ENCODE peak calls at places on chromosomes 2 and 18, in seven cellular contexts. E is keratinocyte, W is fibroblast of lung, F is Karpas-422, Q is IMR-90, S is PC-3, N is neural progenitor cell. Y is an unnamed sample.

GRCh38 chr18:6219116-6219717 is 195.5 kb downstream of the L3MBTL4 start:
- DNase-seq in E (no peak), W (peak; percentile 70), F (peak; percentile 84), Q (peak; percentile 73), S (peak; percentile 78), N (peak; percentile 87), Y (peak; percentile 77)

GRCh38 chr2:124347209-124347608 is 322.1 kb downstream of the CNTNAP5 start:
- DNase-seq in E (no peak), W (no peak), F (no peak), Q (no peak), S (no peak), N (no peak), Y (no peak)

GRCh38 chr2:167190053-167190452 is 301.8 kb downstream of the XIRP2 start:
- DNase-seq in E (no peak), W (peak; percentile 87), F (no peak), Q (no peak), S (peak; percentile 53), N (no peak), Y (no peak)

GRCh38 chr2:239246723-239247122 is 154.1 kb downstream of the HDAC4 start:
- DNase-seq in E (peak; percentile 19), W (no peak), F (no peak), Q (no peak), S (peak; percentile 37), N (no peak), Y (no peak)

GRCh38 chr2:175063741-175064140 is 58.6 kb upstream of the CHN1 start:
- DNase-seq in E (no peak), W (no peak), F (no peak), Q (peak; percentile 32), S (no peak), N (no peak), Y (no peak)

GRCh38 chr2:200130762-200131166 is 175.4 kb downstream of the MAIP1 start:
- DNase-seq in E (no peak), W (peak; percentile 50), F (no peak), Q (peak; percentile 36), S (peak; percentile 82), N (no peak), Y (no peak)

GRCh38 chr2:237866119-237866621 is 6.7 kb downstream of the RAMP1 start:
- DNase-seq in E (no peak), W (peak; percentile 46), F (no peak), Q (peak; percentile 78), S (peak; percentile 61), N (no peak), Y (no peak)

GRCh38 chr2:59654753-59655152 is 898.7 kb downstream of the BCL11A start:
- DNase-seq in E (no peak), W (no peak), F (no peak), Q (no peak), S (no peak), N (no peak), Y (no peak)

GRCh38 chr2:152062130-152063091 is 36.4 kb downstream of the CACNB4 start:
- DNase-seq in E (no peak), W (peak; percentile 14), F (no peak), Q (peak; percentile 73), S (no peak), N (no peak), Y (no peak)

GRCh38 chr2:217168396-217168795 is 308.5 kb upstream of the TNP1 start:
- DNase-seq in E (no peak), W (peak; percentile 25), F (no peak), Q (no peak), S (no peak), N (no peak), Y (no peak)

GRCh38 chr2:112582314-112582746 is 2.1 kb upstream of the CHCHD5 start:
- DNase-seq in E (no peak), W (peak; percentile 78), F (peak; percentile 87), Q (peak; percentile 68), S (peak; percentile 81), N (peak; percentile 35), Y (no peak)

GRCh38 chr2:11758187-11758586 is 11.8 kb downstream of the LPIN1 start:
- DNase-seq in E (no peak), W (no peak), F (no peak), Q (no peak), S (no peak), N (no peak), Y (no peak)

GRCh38 chr2:10709290-10709939 is 12.0 kb upstream of the ATP6V1C2 start:
- DNase-seq in E (no peak), W (no peak), F (no peak), Q (no peak), S (peak; percentile 76), N (peak; percentile 56), Y (peak; percentile 81)

GRCh38 chr2:18404708-18405107 is 155.7 kb downstream of the RDH14 start:
- DNase-seq in E (no peak), W (no peak), F (peak; percentile 69), Q (no peak), S (no peak), N (peak; percentile 54), Y (no peak)

GRCh38 chr2:191877875-191878274 is 31.0 kb upstream of the CAVIN2 start:
- DNase-seq in E (no peak), W (no peak), F (no peak), Q (no peak), S (no peak), N (no peak), Y (no peak)

DNA sequence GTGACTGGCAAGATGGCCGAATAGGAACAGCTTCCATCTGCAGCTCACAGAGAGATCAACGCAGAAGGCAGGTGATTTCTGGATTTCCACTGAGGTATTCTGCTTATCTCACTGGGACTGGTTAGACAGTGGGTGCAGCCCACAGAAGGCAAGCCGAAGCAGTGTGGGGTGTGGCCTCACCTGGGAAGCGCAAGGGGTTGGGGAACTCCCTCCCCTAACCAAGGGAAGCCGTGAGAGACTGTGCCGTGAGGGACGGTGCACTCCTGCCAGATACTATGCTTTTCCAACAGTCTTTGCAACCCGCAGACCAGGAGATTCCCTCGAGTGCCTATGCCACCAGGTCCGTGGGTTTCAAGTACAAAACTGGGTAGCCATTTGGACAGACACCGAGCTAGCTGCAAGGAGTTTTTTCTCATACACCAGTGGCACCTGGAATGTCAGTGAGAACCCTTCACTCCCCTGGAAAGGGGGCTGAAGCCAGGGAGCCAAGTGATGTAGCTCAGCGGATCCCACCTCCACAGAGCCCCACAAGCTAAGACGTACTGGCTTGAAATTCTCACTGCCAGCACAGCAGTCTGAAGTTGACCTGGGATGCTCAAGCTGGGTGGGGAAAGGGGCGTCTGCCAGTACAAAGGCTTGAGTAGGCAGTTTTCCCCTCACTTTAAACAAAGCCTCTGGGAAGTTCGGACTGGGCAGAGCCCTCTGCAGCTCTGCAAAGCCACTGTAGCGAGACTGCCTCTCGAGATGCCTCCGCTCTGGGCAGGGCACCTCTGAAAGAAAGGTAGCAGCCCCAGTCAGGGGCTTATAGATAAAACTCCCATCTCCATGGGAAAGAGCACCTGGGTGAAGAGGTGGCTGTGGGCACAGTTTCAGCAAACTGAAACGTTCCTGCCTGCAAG is 40.1 kb downstream of the PLEK start:
- DNase-seq in E (no peak), W (no peak), F (no peak), Q (no peak), S (no peak), N (no peak), Y (no peak)
- H2AFZ ChIP-seq in E (no peak overlapping the region), W (no peak overlapping the region), F (no peak overlapping the region), Q (no peak overlapping the region), S (no peak overlapping the region), N (peak overlapping the region; percentile 57), Y (no peak overlapping the region)

GRCh38 chr2:42926438-42927333 is 134.3 kb upstream of the HAAO start:
- DNase-seq in E (no peak), W (no peak), F (no peak), Q (no peak), S (no peak), N (peak; percentile 30), Y (no peak)

GRCh38 chr2:42924436-42924897 is 132.1 kb upstream of the HAAO start:
- DNase-seq in E (no peak), W (no peak), F (no peak), Q (no peak), S (no peak), N (no peak), Y (no peak)

GRCh38 chr2:42927334-42928160 is 135.2 kb upstream of the HAAO start:
- DNase-seq in E (no peak), W (no peak), F (no peak), Q (peak; percentile 31), S (no peak), N (peak; percentile 18), Y (no peak)

GRCh38 chr2:42923632-42924425 is 131.4 kb upstream of the HAAO start:
- DNase-seq in E (no peak), W (no peak), F (no peak), Q (peak; percentile 50), S (no peak), N (no peak), Y (no peak)

DNA sequence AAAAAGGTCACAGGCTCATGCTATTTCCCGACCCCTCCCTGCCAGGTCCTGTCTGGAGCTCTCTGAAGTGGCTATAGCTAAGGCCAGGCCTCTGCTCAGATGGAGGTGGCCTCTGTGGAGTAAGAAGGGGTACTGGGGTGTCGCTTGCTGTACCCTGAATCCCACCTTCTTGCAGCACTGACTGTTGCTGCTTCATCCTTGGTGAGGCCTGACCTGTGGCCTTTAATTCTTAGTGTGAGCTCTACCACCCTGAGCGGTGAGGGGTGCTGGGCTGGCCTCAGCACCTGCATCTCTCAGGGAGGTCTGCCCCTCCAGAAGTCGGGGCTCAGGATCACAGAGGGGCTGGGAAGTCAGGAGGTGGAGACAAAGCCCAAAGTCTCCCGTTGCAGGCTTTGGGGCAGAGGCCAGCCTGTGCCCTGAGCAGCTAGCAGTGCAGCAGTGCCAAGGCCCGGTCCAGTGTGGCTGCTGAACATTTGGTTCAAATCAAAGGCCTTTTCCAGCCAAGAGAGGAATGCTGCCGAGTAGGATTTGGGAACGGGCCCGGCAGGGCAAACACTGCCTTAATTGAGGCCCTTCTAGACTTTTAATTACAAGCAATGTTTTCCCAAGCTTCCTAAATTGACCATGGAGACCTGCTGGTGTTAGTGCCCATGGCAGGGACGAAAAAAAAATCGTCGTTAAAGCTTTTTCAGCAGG is 133.5 kb upstream of the HAAO start:
- DNase-seq in E (no peak), W (no peak), F (no peak), Q (no peak), S (no peak), N (peak; percentile 52), Y (no peak)
- H2AFZ ChIP-seq in E (peak overlapping the region; percentile 68), W (no peak overlapping the region), F (no peak overlapping the region), Q (peak overlapping the region; percentile 92), S (peak overlapping the region; percentile 10), N (no peak overlapping the region), Y (no peak overlapping the region)

DNA sequence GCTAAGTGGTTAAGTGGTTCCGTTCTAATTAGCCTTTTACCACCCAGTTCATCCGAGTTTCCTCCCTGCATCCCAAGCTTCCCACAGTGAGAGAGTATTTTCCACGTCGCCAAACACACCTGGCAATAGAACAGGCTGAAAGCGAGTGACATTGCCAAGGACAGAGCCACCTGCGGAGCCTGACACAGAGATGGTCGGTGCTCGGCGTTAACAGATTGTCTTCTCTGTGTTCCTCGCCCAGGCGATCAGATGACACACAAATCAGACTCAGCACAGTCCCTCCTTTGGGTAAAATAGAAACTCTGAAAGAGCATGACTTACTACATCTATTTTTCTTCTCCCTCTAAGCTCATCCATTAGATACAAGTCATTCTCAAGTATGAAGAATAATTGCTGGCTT is 107.7 kb downstream of the CD226 start:
- DNase-seq in E (no peak), W (no peak), F (no peak), Q (no peak), S (no peak), N (no peak), Y (no peak)
- H2AFZ ChIP-seq in E (no peak overlapping the region), W (no peak overlapping the region), F (no peak overlapping the region), Q (no peak overlapping the region), S (no peak overlapping the region), N (no peak overlapping the region), Y (no peak overlapping the region)

DNA sequence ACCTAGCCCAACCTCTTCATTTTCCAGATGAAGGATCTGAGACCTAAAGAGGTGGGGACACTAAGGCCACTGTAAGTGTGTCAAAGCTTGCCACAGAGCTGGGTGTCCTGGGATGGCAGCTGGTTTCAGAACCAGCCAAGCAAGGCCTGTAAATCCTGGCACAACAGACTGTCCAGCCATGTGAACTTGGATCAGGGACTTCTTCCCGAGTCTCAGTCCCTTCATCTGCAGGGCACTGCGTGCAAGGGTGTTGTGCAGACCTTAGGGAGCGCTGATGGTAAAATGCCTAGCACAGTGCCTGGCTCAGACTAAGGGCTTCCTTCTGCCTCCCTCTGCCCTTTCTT is 124.8 kb downstream of the INHBB start:
- DNase-seq in E (no peak), W (no peak), F (no peak), Q (no peak), S (no peak), N (no peak), Y (no peak)
- H2AFZ ChIP-seq in E (no peak overlapping the region), W (peak overlapping the region; percentile 75), F (no peak overlapping the region), Q (peak overlapping the region; percentile 86), S (no peak overlapping the region), N (no peak overlapping the region), Y (no peak overlapping the region)